ENCODE peak calls at places on chromosome 3, in six cellular contexts. P, T, B, N, L and A are unnamed samples.

GRCh38 chr3:112092439-112093179 is 6.4 kb downstream of the C3orf52 start:
- DNase-seq in B (no peak), P (peak), L (no peak), T (no peak), N (no peak), A (peak)

GRCh38 chr3:22231061-22231460 is 480.1 kb upstream of the ZNF385D start:
- DNase-seq in L (no peak), B (no peak), P (no peak), T (no peak), N (peak), A (no peak)

GRCh38 chr3:129837057-129837631 is 56.4 kb downstream of the TMCC1 start:
- DNase-seq in T (no peak), N (no peak), B (no peak), L (no peak), P (no peak), A (no peak)

GRCh38 chr3:179956416-179956830 is 80.3 kb downstream of the PEX5L start:
- DNase-seq in B (no peak), T (no peak), N (no peak), P (no peak), L (no peak), A (peak)

GRCh38 chr3:43014990-43015389 is 35.9 kb downstream of the GASK1A start:
- DNase-seq in P (no peak), L (no peak), T (no peak), N (no peak), B (no peak), A (no peak)

GRCh38 chr3:119834754-119835365 is 53.0 kb downstream of the NR1I2 start:
- DNase-seq in N (no peak), L (no peak), T (no peak), B (no peak), P (no peak), A (no peak)

GRCh38 chr3:153026026-153026425 is 136.0 kb upstream of the RAP2B start:
- DNase-seq in T (no peak), B (peak), N (no peak), L (no peak), P (peak), A (peak)

GRCh38 chr3:38126121-38126892 is 10.6 kb downstream of the ACAA1 start:
- DNase-seq in B (no peak), T (no peak), N (no peak), L (no peak), P (no peak), A (no peak)

GRCh38 chr3:126770096-126770495 is 66.1 kb downstream of the CHCHD6 start:
- DNase-seq in L (no peak), T (no peak), P (no peak), B (no peak), N (no peak), A (no peak)

GRCh38 chr3:157248590-157249425 is 88.9 kb upstream of the CCNL1 start:
- DNase-seq in T (no peak), B (peak), N (peak), P (peak), L (no peak), A (no peak)

GRCh38 chr3:149198611-149199010 is 23.0 kb downstream of the CP start:
- DNase-seq in L (no peak), P (peak), B (no peak), T (no peak), N (peak), A (no peak)

GRCh38 chr3:32888739-32889138 is 62.7 kb upstream of the CCR4 start:
- DNase-seq in T (no peak), B (no peak), N (no peak), P (no peak), L (no peak), A (no peak)

GRCh38 chr3:190701096-190701532 is 161.4 kb downstream of the GMNC start:
- DNase-seq in P (peak), T (no peak), B (peak), L (no peak), N (no peak), A (peak)

GRCh38 chr3:18891641-18892040 is 256.7 kb upstream of the KCNH8 start:
- DNase-seq in L (no peak), B (no peak), T (no peak), P (no peak), N (no peak), A (no peak)